ENCODE peak calls at places on chromosomes 12 and 14, in nine cellular contexts. C is NCI-H2227 treated with DMSO at 0.1 percent for 48 hours; F is activated effector memory CD4-positive, alpha-beta T cell treated with Interleukin-2 at 50 U/mL for 16 hours; K is activated CD4-positive, alpha-beta T cell treated with anti-CD3 and anti-CD28 coated beads, Interleukin-2, amount 10 ng/mL, durations not matched to agents 7 days and 5 days; R is foreskin fibroblast; Q is stimulated activated CD4-positive, alpha-beta T cell treated with anti-CD3 and anti-CD28 coated beads, Interleukin-2, amount 100 ng/mL, for 24 hours; U is heart right ventricle; Y is cardiac muscle cell; W is ureter. D is an unnamed sample.

GRCh38 chr14:104357689-104358527 is 219.5 kb downstream of the KIF26A start:
- DNase-seq in C (no peak), F (no peak), K (no peak), R (no peak), Q (no peak), U (no peak), Y (no peak), W (no peak), D (no peak)

GRCh38 chr14:68018598-68018997 is 199.0 kb downstream of the RAD51B start:
- DNase-seq in C (no peak), F (no peak), K (no peak), R (no peak), Q (no peak), U (no peak), Y (no peak), W (no peak), D (no peak)

GRCh38 chr14:77985235-77985634 is 184.9 kb upstream of the NRXN3 start:
- DNase-seq in C (no peak), F (no peak), K (no peak), R (no peak), Q (no peak), U (no peak), Y (no peak), W (no peak), D (no peak)

GRCh38 chr12:6824962-6825381 is 3.2 kb upstream of the P3H3 start:
- DNase-seq in C (no peak), F (no peak), K (no peak), R (peak; percentile 45), Q (no peak), U (no peak), Y (no peak), W (no peak), D (peak; percentile 11)

GRCh38 chr14:61489527-61489926 is 168.1 kb downstream of the PRKCH start:
- DNase-seq in C (no peak), F (no peak), K (no peak), R (no peak), Q (no peak), U (no peak), Y (no peak), W (no peak), D (no peak)

GRCh38 chr12:75715682-75716081 is 204.3 kb upstream of the KRR1 start:
- DNase-seq in C (no peak), F (no peak), K (no peak), R (no peak), Q (no peak), U (no peak), Y (no peak), W (no peak), D (no peak)

GRCh38 chr12:123478762-123479161 is 20.8 kb downstream of the SNRNP35 start:
- DNase-seq in C (no peak), F (no peak), K (no peak), R (peak; percentile 24), Q (no peak), U (peak; percentile 71), Y (no peak), W (peak; percentile 48), D (no peak)

GRCh38 chr12:89756638-89757321 is 48.1 kb upstream of the ATP2B1 start:
- DNase-seq in C (no peak), F (no peak), K (peak; percentile 37), R (peak; percentile 94), Q (no peak), U (peak; percentile 9), Y (no peak), W (no peak), D (peak; percentile 96)

GRCh38 chr12:46383654-46384450 is 11.3 kb upstream of the SLC38A2 start:
- DNase-seq in C (peak; percentile 33), F (peak; percentile 58), K (peak; percentile 82), R (peak; percentile 97), Q (peak; percentile 74), U (peak; percentile 94), Y (peak; percentile 78), W (peak; percentile 92), D (peak; percentile 90)

GRCh38 chr12:15770021-15770420 is 19.2 kb downstream of the EPS8 start:
- DNase-seq in C (no peak), F (no peak), K (no peak), R (no peak), Q (no peak), U (no peak), Y (no peak), W (no peak), D (no peak)

GRCh38 chr12:31023271-31023724 is 50.4 kb upstream of the DDX11 start:
- DNase-seq in C (no peak), F (no peak), K (no peak), R (no peak), Q (no peak), U (no peak), Y (no peak), W (peak; percentile 29), D (no peak)

GRCh38 chr12:114933428-114934160 is 249.6 kb upstream of the TBX3 start:
- DNase-seq in C (no peak), F (no peak), K (no peak), R (peak; percentile 98), Q (no peak), U (no peak), Y (no peak), W (no peak), D (peak; percentile 91)

GRCh38 chr12:97308576-97309198 is 153.9 kb upstream of the RMST start:
- DNase-seq in C (peak; percentile 22), F (no peak), K (peak; percentile 54), R (peak; percentile 10), Q (no peak), U (peak; percentile 20), Y (peak; percentile 55), W (no peak), D (peak; percentile 25)

GRCh38 chr14:65329911-65330310 is 82.6 kb upstream of the FUT8 start:
- DNase-seq in C (no peak), F (no peak), K (no peak), R (no peak), Q (no peak), U (no peak), Y (peak; percentile 39), W (no peak), D (no peak)

GRCh38 chr12:53427905-53428594 is 4.4 kb downstream of the AMHR2 start:
- DNase-seq in C (no peak), F (no peak), K (no peak), R (peak; percentile 92), Q (peak; percentile 36), U (no peak), Y (no peak), W (no peak), D (peak; percentile 71)

GRCh38 chr12:121800694-121801600 is 2.9 kb upstream of the SETD1B start:
- DNase-seq in C (peak; percentile 66), F (peak; percentile 65), K (peak; percentile 72), R (peak; percentile 86), Q (peak; percentile 71), U (peak; percentile 83), Y (peak; percentile 76), W (peak; percentile 79), D (no peak)

GRCh38 chr14:24849471-24849870 is 200.5 kb downstream of the STXBP6 start:
- DNase-seq in C (no peak), F (no peak), K (no peak), R (peak; percentile 71), Q (no peak), U (no peak), Y (no peak), W (no peak), D (no peak)

GRCh38 chr14:103186894-103187586 is 63.8 kb downstream of the TNFAIP2 start:
- DNase-seq in C (no peak), F (no peak), K (no peak), R (no peak), Q (no peak), U (no peak), Y (no peak), W (no peak), D (no peak)

GRCh38 chr12:106181416-106182114 is 42.8 kb upstream of the NUAK1 start:
- DNase-seq in C (no peak), F (no peak), K (no peak), R (no peak), Q (no peak), U (no peak), Y (no peak), W (no peak), D (no peak)

GRCh38 chr12:43029971-43030370 is 440.4 kb upstream of the PRICKLE1 start:
- DNase-seq in C (no peak), F (no peak), K (no peak), R (no peak), Q (no peak), U (no peak), Y (no peak), W (no peak), D (no peak)

GRCh38 chr14:62674833-62675232 is 370.4 kb downstream of the KCNH5 start:
- DNase-seq in C (no peak), F (no peak), K (no peak), R (no peak), Q (no peak), U (no peak), Y (peak; percentile 45), W (peak; percentile 56), D (no peak)

GRCh38 chr12:99282670-99283069 is 364.9 kb upstream of the GARIN6 start:
- DNase-seq in C (no peak), F (no peak), K (no peak), R (no peak), Q (no peak), U (no peak), Y (no peak), W (no peak), D (no peak)

GRCh38 chr14:32354716-32355115 is 25.6 kb downstream of the AKAP6 start:
- DNase-seq in C (no peak), F (no peak), K (no peak), R (no peak), Q (no peak), U (peak; percentile 23), Y (no peak), W (no peak), D (no peak)

GRCh38 chr14:87615822-87616679 is 376.9 kb downstream of the GALC start:
- DNase-seq in C (no peak), F (no peak), K (peak; percentile 53), R (no peak), Q (peak; percentile 47), U (peak; percentile 44), Y (peak; percentile 80), W (no peak), D (peak; percentile 10)

GRCh38 chr14:100022772-100023451 is 42.3 kb upstream of the EVL start:
- DNase-seq in C (peak; percentile 23), F (no peak), K (no peak), R (peak; percentile 68), Q (no peak), U (no peak), Y (no peak), W (no peak), D (peak; percentile 92)

GRCh38 chr12:1826867-1827705 is 6.7 kb downstream of the LRTM2 start:
- DNase-seq in C (no peak), F (no peak), K (no peak), R (no peak), Q (no peak), U (no peak), Y (peak; percentile 32), W (no peak), D (no peak)

GRCh38 chr14:69107407-69108003 is 45.4 kb downstream of the DCAF5 start:
- DNase-seq in C (peak; percentile 34), F (no peak), K (peak; percentile 52), R (peak; percentile 54), Q (no peak), U (peak; percentile 61), Y (peak; percentile 82), W (no peak), D (no peak)

GRCh38 chr12:110114596-110114995 is 9.6 kb upstream of the IFT81 start:
- DNase-seq in C (no peak), F (no peak), K (no peak), R (no peak), Q (no peak), U (no peak), Y (no peak), W (no peak), D (no peak)

GRCh38 chr12:4115570-4115969 is 158.0 kb upstream of the CCND2 start:
- DNase-seq in C (no peak), F (no peak), K (no peak), R (no peak), Q (no peak), U (no peak), Y (no peak), W (no peak), D (no peak)

GRCh38 chr14:105384041-105384557 is 14.2 kb upstream of the TEX22 start:
- DNase-seq in C (no peak), F (no peak), K (no peak), R (no peak), Q (no peak), U (no peak), Y (no peak), W (no peak), D (no peak)

GRCh38 chr14:99612737-99613330 is 8.8 kb upstream of the CCDC85C start:
- DNase-seq in C (no peak), F (no peak), K (no peak), R (no peak), Q (no peak), U (no peak), Y (no peak), W (peak; percentile 63), D (no peak)